ENCODE peak calls at places on chromosomes 12 and 14, in five cellular contexts. V is neural progenitor cell; X is CD8-positive, alpha-beta T cell; I is GM23248; L is left ventricle myocardium inferior. W is an unnamed sample.

GRCh38 chr12:62637679-62638078 is 171.1 kb downstream of the MON2 start:
- DNase-seq in V (no peak), X (no peak), I (no peak), L (no peak), W (no peak)

GRCh38 chr14:89221109-89221508 is 195.9 kb downstream of the FOXN3 start:
- DNase-seq in V (no peak), X (no peak), I (peak; percentile 77), L (no peak), W (no peak)

GRCh38 chr14:72472845-72473244 is 421.1 kb downstream of the DPF3 start:
- DNase-seq in V (no peak), X (no peak), I (peak; percentile 23), L (no peak), W (no peak)

GRCh38 chr12:6182279-6182898 is 17.8 kb upstream of the CD9 start:
- DNase-seq in V (no peak), X (no peak), I (peak; percentile 77), L (peak; percentile 61), W (peak; percentile 64)

GRCh38 chr12:108302471-108303311 is 36.4 kb downstream of the CMKLR1 start:
- DNase-seq in V (peak; percentile 38), X (no peak), I (peak; percentile 83), L (peak; percentile 88), W (peak; percentile 84)

GRCh38 chr12:116609715-116610114 is 50.5 kb downstream of the MAP1LC3B2 start:
- DNase-seq in V (peak; percentile 76), X (peak; percentile 20), I (peak; percentile 24), L (no peak), W (no peak)

GRCh38 chr12:46332260-46332659 is 40.3 kb downstream of the SLC38A2 start:
- DNase-seq in V (no peak), X (no peak), I (peak; percentile 62), L (no peak), W (no peak)

GRCh38 chr12:12349711-12350665 is at the start of gene MANSC1:
- DNase-seq in V (peak; percentile 81), X (peak; percentile 46), I (peak; percentile 62), L (peak; percentile 67), W (peak; percentile 75)

GRCh38 chr14:74508292-74508731 is 14.7 kb downstream of the ISCA2 start:
- DNase-seq in V (peak; percentile 77), X (no peak), I (peak; percentile 39), L (no peak), W (no peak)

GRCh38 chr14:92493492-92493891 is 20.1 kb upstream of the RIN3 start:
- DNase-seq in V (no peak), X (no peak), I (no peak), L (no peak), W (no peak)

GRCh38 chr12:31989987-31990386 is 30.8 kb downstream of the RESF1 start:
- DNase-seq in V (no peak), X (no peak), I (no peak), L (no peak), W (no peak)

GRCh38 chr12:73225371-73225937 is 953.3 kb downstream of the TRHDE start:
- DNase-seq in V (no peak), X (no peak), I (no peak), L (no peak), W (no peak)

GRCh38 chr12:73221836-73222235 is 949.7 kb downstream of the TRHDE start:
- DNase-seq in V (no peak), X (no peak), I (no peak), L (no peak), W (no peak)

GRCh38 chr12:73221398-73221797 is 949.2 kb downstream of the TRHDE start:
- DNase-seq in V (no peak), X (no peak), I (no peak), L (no peak), W (no peak)

GRCh38 chr12:73225941-73226340 is 953.8 kb downstream of the TRHDE start:
- DNase-seq in V (no peak), X (no peak), I (no peak), L (no peak), W (no peak)

DNA sequence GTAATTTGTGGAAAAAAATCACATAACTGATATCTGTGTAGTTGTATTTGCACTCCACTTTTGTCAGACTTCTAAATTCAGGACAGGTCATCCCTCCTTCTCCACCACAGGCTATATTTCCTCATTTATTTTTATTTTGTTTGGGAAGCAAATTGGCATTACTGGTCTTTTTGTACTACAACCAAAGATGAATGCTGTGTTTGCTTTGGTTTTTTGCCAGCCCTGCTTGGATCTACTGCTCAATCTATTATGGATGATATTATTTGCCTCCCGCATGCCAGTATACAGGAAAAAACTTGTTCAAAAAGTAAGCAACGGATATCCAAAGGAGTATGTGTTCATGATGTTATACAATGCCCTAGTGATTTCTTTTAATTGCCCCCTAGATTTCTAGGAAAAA is 948.8 kb downstream of the TRHDE start:
- DNase-seq in V (no peak), X (no peak), I (no peak), L (no peak), W (no peak)
- H3K9me3 ChIP-seq in V (no peaks in the 10 kb centered on the region), X (no peaks in the 10 kb centered on the region), I (peaks cover 5% of the 10 kb centered on the region), L (peaks cover 16% of the 10 kb centered on the region), W (no peaks in the 10 kb centered on the region)

GRCh38 chr14:68665792-68666195 is 127.1 kb downstream of the ZFP36L1 start:
- DNase-seq in V (no peak), X (no peak), I (no peak), L (no peak), W (no peak)

GRCh38 chr14:68665116-68665515 is 127.8 kb downstream of the ZFP36L1 start:
- DNase-seq in V (no peak), X (no peak), I (peak; percentile 57), L (no peak), W (no peak)

GRCh38 chr14:68667313-68667791 is 125.5 kb downstream of the ZFP36L1 start:
- DNase-seq in V (no peak), X (no peak), I (peak; percentile 32), L (no peak), W (no peak)

GRCh38 chr14:68666899-68667298 is 126.0 kb downstream of the ZFP36L1 start:
- DNase-seq in V (no peak), X (no peak), I (no peak), L (no peak), W (no peak)

DNA sequence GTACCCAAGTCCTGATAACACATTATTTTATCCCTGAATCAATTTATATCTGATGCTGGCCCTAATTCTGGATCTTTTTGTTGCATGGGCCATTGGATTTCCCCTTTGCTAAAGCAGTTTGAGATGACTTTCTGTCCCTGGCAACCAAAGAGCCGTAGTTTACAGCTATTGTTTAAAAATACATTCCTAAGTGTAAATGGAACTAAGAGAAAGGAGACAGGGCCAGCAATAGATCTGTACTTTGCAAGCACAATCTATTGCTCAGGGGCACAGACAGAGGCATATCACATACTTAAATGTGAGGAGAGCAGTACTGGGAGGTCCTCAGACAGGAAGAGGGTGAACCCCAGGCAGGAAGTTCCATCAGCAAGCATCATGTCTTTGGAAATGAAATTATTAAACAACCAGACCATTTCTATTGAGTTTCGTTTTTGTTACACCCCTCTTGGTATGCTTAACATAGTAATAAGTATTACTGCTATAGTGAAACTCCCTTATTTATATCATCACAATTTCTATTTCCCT is 126.6 kb downstream of the ZFP36L1 start:
- DNase-seq in V (no peak), X (no peak), I (peak; percentile 26), L (no peak), W (no peak)
- H3K4me1 ChIP-seq in V (peaks cover 3% of the 10 kb centered on the region), X (peaks cover 18% of the 10 kb centered on the region), I (peaks cover 71% of the 10 kb centered on the region), L (peaks cover 76% of the 10 kb centered on the region), W (peaks cover 27% of the 10 kb centered on the region)

GRCh38 chr12:90729741-90730140 is 225.2 kb downstream of the CCER1 start:
- DNase-seq in V (no peak), X (no peak), I (peak; percentile 19), L (no peak), W (no peak)
- H3K9me3 ChIP-seq in V (no peaks in the 10 kb centered on the region), X (no peaks in the 10 kb centered on the region), I (no peaks in the 10 kb centered on the region), L (no peaks in the 10 kb centered on the region), W (no peaks in the 10 kb centered on the region)

GRCh38 chr14:101880016-101880297 is 84.4 kb upstream of the DYNC1H1 start:
- DNase-seq in V (no peak), X (no peak), I (no peak), L (no peak), W (no peak)
- H3K4me1 ChIP-seq in V (no peaks in the 10 kb centered on the region), X (peaks cover 46% of the 10 kb centered on the region), I (peaks cover 18% of the 10 kb centered on the region), L (peaks cover 58% of the 10 kb centered on the region), W (peaks cover 10% of the 10 kb centered on the region)

GRCh38 chr12:119222222-119222951 is 43.7 kb downstream of the HSPB8 start:
- DNase-seq in V (no peak), X (no peak), I (no peak), L (no peak), W (no peak)
- H3K9me3 ChIP-seq in V (no peaks in the 10 kb centered on the region), X (no peaks in the 10 kb centered on the region), I (no peaks in the 10 kb centered on the region), L (peaks cover 7% of the 10 kb centered on the region), W (no peaks in the 10 kb centered on the region)

W was measured in psoas muscle.